ENCODE peak calls at places on chromosomes 13 and 19, in ten cellular contexts. C is AG04450; E is caudate nucleus; T is activated T-helper 2 cell treated with anti-CD3 and anti-CD28 coated beads, Interferon-gamma antibody, Interleukin-2, Interleukin-4, amounts not matched to agents 10 μg/mL and 5 μg/mL and 100 μg/mL, durations not matched to agents 14 hours and 24 hours and 36 hours; U is stimulated activated naive CD8-positive, alpha-beta T cell treated with anti-CD3 and anti-CD28 coated beads, Interleukin-15, Interleukin-2, amounts not matched to agents 100 U/mL and 50 U/mL, for 24 hours; B is Caco-2; S is tibial nerve; I is hypothalamus; L is lung; M is choroid plexus epithelial cell. K is an unnamed sample.

GRCh38 chr13:48403151-48403631 is 9.7 kb downstream of the LPAR6 start:
- DNase-seq in C (no peak), E (no peak), T (peak; percentile 37), U (peak; percentile 25), B (no peak), S (no peak), I (no peak), L (no peak), M (peak; percentile 62), K (no peak)

GRCh38 chr13:33285420-33286124 is at the start of gene STARD13:
- DNase-seq in C (peak; percentile 96), E (peak; percentile 86), T (peak; percentile 8), U (peak; percentile 6), B (peak; percentile 94), S (peak; percentile 98), I (peak; percentile 77), L (peak; percentile 95), M (peak; percentile 98), K (no peak)

GRCh38 chr19:3471954-3472655 is 8.2 kb downstream of the SMIM24 start:
- DNase-seq in C (no peak), E (no peak), T (no peak), U (peak; percentile 64), B (no peak), S (peak; percentile 44), I (no peak), L (no peak), M (no peak), K (no peak)

GRCh38 chr19:39659791-39660190 is 4.1 kb downstream of the LGALS16 start:
- DNase-seq in C (no peak), E (no peak), T (no peak), U (no peak), B (no peak), S (no peak), I (no peak), L (no peak), M (no peak), K (no peak)

GRCh38 chr19:12695997-12696365 is 450 bp downstream of the FBXW9 start:
- DNase-seq in C (no peak), E (no peak), T (peak; percentile 30), U (no peak), B (no peak), S (no peak), I (no peak), L (no peak), M (no peak), K (no peak)

GRCh38 chr19:3503036-3503572 is 2.6 kb upstream of the DOHH start:
- DNase-seq in C (no peak), E (no peak), T (no peak), U (no peak), B (no peak), S (no peak), I (no peak), L (no peak), M (peak; percentile 46), K (no peak)

GRCh38 chr19:1791879-1792278 is 20.2 kb downstream of the ATP8B3 start:
- DNase-seq in C (no peak), E (no peak), T (no peak), U (no peak), B (no peak), S (no peak), I (no peak), L (no peak), M (no peak), K (no peak)

GRCh38 chr19:48749571-48750198 is 2.8 kb downstream of the FUT1 start:
- DNase-seq in C (no peak), E (no peak), T (no peak), U (no peak), B (no peak), S (no peak), I (no peak), L (no peak), M (no peak), K (no peak)

GRCh38 chr19:53872762-53873161 is 5.1 kb downstream of the MYADM start:
- DNase-seq in C (no peak), E (no peak), T (no peak), U (no peak), B (no peak), S (no peak), I (no peak), L (no peak), M (no peak), K (no peak)

GRCh38 chr13:104086205-104086604 is 1020.0 kb upstream of the SLC10A2 start:
- DNase-seq in C (no peak), E (no peak), T (no peak), U (no peak), B (no peak), S (no peak), I (no peak), L (no peak), M (no peak), K (no peak)

GRCh38 chr13:40966298-40966697 is 52.8 kb downstream of the ELF1 start:
- DNase-seq in C (no peak), E (no peak), T (no peak), U (no peak), B (no peak), S (no peak), I (no peak), L (no peak), M (no peak), K (no peak)

GRCh38 chr13:97723655-97724054 is 229.8 kb upstream of the IPO5 start:
- DNase-seq in C (no peak), E (no peak), T (no peak), U (no peak), B (no peak), S (no peak), I (no peak), L (peak; percentile 69), M (no peak), K (no peak)

K was measured in GDM1.